ENCODE peak calls at places on chromosomes 1 and 21, in six cellular contexts. One of them, this sample, is unnamed.
A peak's percentile ranks its signal among the peaks of the same experiment; 100 is the strongest.

GRCh38 chr1:71080178-71080781 is 555 bp downstream of the ZRANB2 start:
- DNase-seq in cardiac fibroblast: peak; percentile 30
- DNase-seq in NCI-H2029: no peak
- DNase-seq in RPMI8226: peak; percentile 59
- DNase-seq in amygdala: no peak
- DNase-seq in ELF-1: peak; percentile 24
- DNase-seq in this sample: no peak

GRCh38 chr1:67682659-67683197 is 2.3 kb upstream of the GADD45A start:
- DNase-seq in amygdala: no peak
- DNase-seq in ELF-1: no peak
- DNase-seq in NCI-H2029: no peak
- DNase-seq in cardiac fibroblast: peak; percentile 96
- DNase-seq in RPMI8226: no peak
- DNase-seq in this sample: no peak

GRCh38 chr1:81149649-81150335 is 650.9 kb upstream of the ADGRL2 start:
- DNase-seq in ELF-1: no peak
- DNase-seq in cardiac fibroblast: peak; percentile 52
- DNase-seq in NCI-H2029: no peak
- DNase-seq in RPMI8226: no peak
- DNase-seq in amygdala: no peak
- DNase-seq in this sample: no peak

GRCh38 chr21:17463441-17463840 is 49.4 kb upstream of the CXADR start:
- DNase-seq in ELF-1: no peak
- DNase-seq in amygdala: no peak
- DNase-seq in cardiac fibroblast: peak; percentile 85
- DNase-seq in RPMI8226: no peak
- DNase-seq in NCI-H2029: no peak
- DNase-seq in this sample: peak; percentile 85

GRCh38 chr1:50183734-50184133 is 75.0 kb downstream of the ELAVL4 start:
- DNase-seq in amygdala: no peak
- DNase-seq in RPMI8226: no peak
- DNase-seq in cardiac fibroblast: no peak
- DNase-seq in ELF-1: no peak
- DNase-seq in NCI-H2029: no peak
- DNase-seq in this sample: no peak

GRCh38 chr1:24591781-24592180 is 35.9 kb downstream of the NCMAP start:
- DNase-seq in RPMI8226: no peak
- DNase-seq in NCI-H2029: no peak
- DNase-seq in ELF-1: peak; percentile 33
- DNase-seq in cardiac fibroblast: no peak
- DNase-seq in amygdala: no peak
- DNase-seq in this sample: no peak

GRCh38 chr1:34711936-34712688 is 42.7 kb upstream of the GJB5 start:
- DNase-seq in RPMI8226: no peak
- DNase-seq in cardiac fibroblast: no peak
- DNase-seq in NCI-H2029: no peak
- DNase-seq in ELF-1: no peak
- DNase-seq in amygdala: no peak
- DNase-seq in this sample: no peak

GRCh38 chr21:39251326-39251725 is 62.1 kb downstream of the BRWD1 start:
- DNase-seq in amygdala: no peak
- DNase-seq in ELF-1: no peak
- DNase-seq in cardiac fibroblast: peak; percentile 12
- DNase-seq in RPMI8226: no peak
- DNase-seq in NCI-H2029: no peak
- DNase-seq in this sample: no peak

GRCh38 chr1:160079448-160079847 is 1.9 kb upstream of the KCNJ9 start:
- DNase-seq in amygdala: no peak
- DNase-seq in NCI-H2029: no peak
- DNase-seq in ELF-1: no peak
- DNase-seq in RPMI8226: no peak
- DNase-seq in cardiac fibroblast: no peak
- DNase-seq in this sample: no peak

GRCh38 chr1:112964347-112964746 is 8.4 kb upstream of the SLC16A1 start:
- DNase-seq in NCI-H2029: no peak
- DNase-seq in cardiac fibroblast: no peak
- DNase-seq in ELF-1: no peak
- DNase-seq in RPMI8226: no peak
- DNase-seq in amygdala: no peak
- DNase-seq in this sample: no peak

This sample was measured in posterior cingulate gyrus.